ENCODE peak calls at places on chromosomes 6 and 20, in eight cellular contexts. B is ovary; L is heart right ventricle; C is keratinocyte; O is CD8-positive, alpha-beta T cell; Y is cardiac muscle cell; H is brain microvascular endothelial cell; T is neural progenitor cell. W is an unnamed sample. For H3K27me3, the result is how much of the 10 kb centered on the place peaks cover.

GRCh38 chr6:139431602-139431956 is 57.1 kb upstream of the CITED2 start:
- DNase-seq in B (no peak), L (no peak), H (no peak), C (no peak), T (no peak), O (no peak), Y (no peak), W (no peak)

GRCh38 chr6:63821442-63821841 is 185.8 kb downstream of the PHF3 start:
- DNase-seq in B (no peak), O (no peak), H (no peak), Y (no peak), L (no peak), C (no peak), T (no peak), W (no peak)

GRCh38 chr6:142944126-142945066 is 580 bp downstream of the HIVEP2 start:
- DNase-seq in Y (peak), H (peak), C (no peak), T (peak), L (peak), B (peak), O (peak), W (peak)

GRCh38 chr20:34249291-34249690 is 8.1 kb downstream of the ASIP start:
- DNase-seq in L (no peak), C (no peak), Y (no peak), O (no peak), T (no peak), H (peak), B (no peak), W (no peak)

GRCh38 chr6:101614774-101615173 is 221.3 kb downstream of the GRIK2 start:
- DNase-seq in B (no peak), C (peak), T (peak), H (peak), Y (no peak), O (no peak), L (no peak), W (no peak)

GRCh38 chr6:6199678-6200077 is 120.8 kb downstream of the F13A1 start:
- DNase-seq in L (no peak), T (no peak), Y (no peak), H (no peak), O (no peak), C (no peak), B (no peak), W (no peak)

GRCh38 chr20:11047559-11047958 is 373.8 kb upstream of the JAG1 start:
- DNase-seq in T (no peak), O (no peak), B (no peak), C (peak), Y (no peak), L (no peak), H (no peak), W (no peak)

GRCh38 chr20:23294166-23294565 is 56.4 kb upstream of the NXT1 start:
- DNase-seq in O (no peak), H (no peak), L (no peak), Y (no peak), T (no peak), C (no peak), B (no peak), W (no peak)

GRCh38 chr6:115545410-115545986 is 515.2 kb downstream of the FRK start:
- DNase-seq in H (no peak), T (peak), L (peak), Y (peak), B (no peak), C (no peak), O (no peak), W (no peak)

GRCh38 chr6:17858576-17858975 is 128.9 kb downstream of the KIF13A start:
- DNase-seq in C (no peak), Y (no peak), L (no peak), O (no peak), B (no peak), H (no peak), T (no peak), W (peak)

GRCh38 chr6:111743859-111744692 is 129.2 kb downstream of the FYN start:
- DNase-seq in Y (no peak), L (peak), O (no peak), C (no peak), B (no peak), T (no peak), H (peak), W (no peak)

GRCh38 chr6:75419980-75420379 is 73.6 kb downstream of the FILIP1 start:
- DNase-seq in H (no peak), L (no peak), T (no peak), B (no peak), C (no peak), Y (no peak), O (no peak), W (no peak)

GRCh38 chr6:45586216-45587171 is 208.8 kb upstream of the SUPT3H start:
- DNase-seq in C (peak), Y (no peak), T (peak), B (no peak), H (no peak), O (peak), L (no peak), W (peak)

GRCh38 chr6:154542747-154543146 is 32.3 kb upstream of the CNKSR3 start:
- DNase-seq in Y (no peak), H (no peak), T (peak), O (no peak), C (no peak), B (no peak), L (no peak), W (no peak)

GRCh38 chr20:32743237-32744112 is at the start of gene COMMD7:
- DNase-seq in C (no peak), T (peak), Y (peak), H (peak), L (peak), O (peak), B (peak), W (peak)

GRCh38 chr6:106173480-106173879 is 87.3 kb downstream of the PRDM1 start:
- DNase-seq in C (no peak), H (no peak), O (no peak), T (no peak), B (no peak), L (no peak), Y (no peak), W (no peak)

GRCh38 chr20:19901226-19901625 is 115.9 kb upstream of the NAA20 start:
- DNase-seq in B (no peak), Y (no peak), T (no peak), C (no peak), O (no peak), H (no peak), L (no peak), W (no peak)

GRCh38 chr6:138926579-138926978 is 61.5 kb downstream of the REPS1 start:
- DNase-seq in Y (no peak), C (no peak), O (no peak), H (no peak), T (no peak), L (no peak), B (no peak), W (no peak)

GRCh38 chr6:33430991-33431879 is 11.4 kb downstream of the SYNGAP1 start:
- DNase-seq in C (no peak), L (peak), Y (peak), T (peak), B (peak), O (peak), H (peak), W (peak)

GRCh38 chr6:127566671-127567070 is 10.3 kb upstream of the C6orf58 start:
- DNase-seq in B (no peak), Y (no peak), T (no peak), H (no peak), O (no peak), C (no peak), L (no peak), W (no peak)

GRCh38 chr6:3438190-3439167 is 18.4 kb downstream of the SLC22A23 start:
- DNase-seq in L (no peak), O (no peak), T (no peak), B (no peak), H (peak), Y (no peak), C (no peak), W (no peak)

GRCh38 chr6:31143148-31143547 is 4.3 kb upstream of the PSORS1C2 start:
- DNase-seq in L (peak), T (peak), C (no peak), H (peak), B (no peak), O (no peak), Y (peak), W (no peak)

GRCh38 chr20:54502179-54502578 is 26.8 kb downstream of the DOK5 start:
- DNase-seq in C (no peak), L (no peak), T (no peak), B (no peak), O (no peak), H (no peak), Y (no peak), W (no peak)

GRCh38 chr20:36183155-36183944 is 28.8 kb downstream of the EPB41L1 start:
- DNase-seq in O (no peak), C (no peak), H (no peak), B (no peak), Y (no peak), L (no peak), T (no peak), W (no peak)

GRCh38 chr20:59776626-59777320 is 156.7 kb downstream of the SYCP2 start:
- DNase-seq in C (no peak), L (no peak), O (peak), B (no peak), H (no peak), T (no peak), Y (no peak), W (no peak)

GRCh38 chr6:1426416-1426815 is 37.0 kb downstream of the FOXF2 start:
- DNase-seq in C (no peak), B (no peak), Y (no peak), O (no peak), T (no peak), H (no peak), L (no peak), W (no peak)

GRCh38 chr6:45473121-45473967 is 95.6 kb upstream of the SUPT3H start:
- DNase-seq in Y (no peak), T (no peak), B (no peak), C (no peak), L (no peak), H (no peak), O (no peak), W (peak)

GRCh38 chr6:130164251-130164650 is 58.5 kb downstream of the SAMD3 start:
- DNase-seq in L (no peak), H (no peak), T (no peak), C (no peak), O (no peak), B (no peak), Y (no peak), W (no peak)

GRCh38 chr20:48909910-48910309 is 11.6 kb upstream of the ARFGEF2 start:
- DNase-seq in O (no peak), Y (no peak), B (no peak), H (no peak), T (no peak), L (no peak), C (no peak), W (no peak)

GRCh38 chr20:57124800-57125399 is 141.5 kb downstream of the BMP7 start:
- DNase-seq in Y (no peak), O (no peak), H (no peak), C (no peak), B (no peak), L (no peak), T (no peak), W (no peak)

GRCh38 chr6:41586564-41586963 is 40.4 kb downstream of the FOXP4 start:
- DNase-seq in T (no peak), O (no peak), H (no peak), Y (no peak), B (no peak), L (no peak), C (no peak), W (no peak)

GRCh38 chr6:39143238-39143930 is 28.4 kb upstream of the SAYSD1 start:
- DNase-seq in C (no peak), O (peak), L (no peak), T (no peak), B (no peak), H (no peak), Y (no peak), W (no peak)

GRCh38 chr6:43076093-43076927 is at the start of gene PTK7:
- DNase-seq in Y (peak), T (peak), H (peak), C (no peak), L (peak), O (no peak), B (peak), W (peak)

GRCh38 chr6:39342692-39343460 is 20.4 kb upstream of the KCNK16 start:
- DNase-seq in T (no peak), O (no peak), Y (no peak), C (no peak), B (peak), H (no peak), L (no peak), W (no peak)

GRCh38 chr6:108116781-108117426 is 42.4 kb upstream of the OSTM1 start:
- DNase-seq in C (no peak), O (no peak), H (no peak), L (no peak), Y (no peak), B (no peak), T (peak), W (no peak)

GRCh38 chr6:108115598-108116058 is 41.1 kb upstream of the OSTM1 start:
- DNase-seq in O (no peak), B (no peak), L (no peak), C (no peak), Y (peak), T (peak), H (no peak), W (peak)

GRCh38 chr6:108117427-108118358 is 43.2 kb upstream of the OSTM1 start:
- DNase-seq in Y (peak), O (peak), T (peak), H (no peak), C (no peak), B (no peak), L (no peak), W (no peak)

GRCh38 chr6:108114861-108115597 is 40.5 kb upstream of the OSTM1 start:
- DNase-seq in L (peak), H (peak), T (peak), C (no peak), O (peak), B (peak), Y (peak), W (peak)

DNA sequence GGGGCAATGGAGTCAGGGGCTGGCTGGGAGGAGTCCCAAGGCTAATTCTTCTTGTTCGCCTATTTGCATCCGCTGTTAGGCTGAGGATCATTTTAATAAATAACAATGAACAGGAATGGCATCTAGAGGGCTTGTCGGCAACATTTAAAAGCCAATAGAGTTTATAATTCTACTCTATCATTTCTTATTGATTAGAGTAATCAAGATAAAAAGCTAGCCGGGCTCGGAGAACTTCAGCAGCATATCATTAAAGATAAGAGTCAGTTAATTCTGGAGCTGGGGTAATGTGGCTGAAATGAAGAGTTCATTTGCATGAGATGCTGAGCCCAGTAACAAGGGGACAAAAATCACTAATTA is 41.9 kb upstream of the OSTM1 start:
- DNase-seq in C (no peak), O (no peak), H (no peak), Y (no peak), T (no peak), L (no peak), B (no peak), W (no peak)
- H3K27me3 ChIP-seq in C (half or more), O (under half), H (half or more), Y (half or more), T (half or more), L (half or more), B (under half), W (under half)

DNA sequence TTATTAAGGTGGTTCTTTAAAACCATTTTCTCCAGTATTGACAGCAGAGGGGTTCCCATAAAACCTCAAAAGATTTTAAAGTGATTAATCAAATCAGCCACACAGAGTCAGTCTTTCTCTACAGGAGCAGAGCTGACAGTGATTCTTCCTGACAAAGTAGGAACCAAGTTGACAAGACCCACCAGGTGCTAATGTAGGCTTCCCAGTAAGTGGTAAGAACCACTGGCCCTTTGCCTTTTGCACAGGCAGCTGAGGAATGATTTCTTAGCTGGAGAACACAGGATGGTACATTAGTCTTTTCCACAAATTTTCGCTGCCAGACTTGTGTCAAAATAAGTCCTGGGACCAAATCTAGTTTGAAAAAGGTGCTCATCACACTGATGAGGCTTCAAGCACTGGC is 95.8 kb downstream of the ARMC2 start:
- DNase-seq in H (no peak), C (no peak), L (no peak), Y (no peak), B (no peak), O (no peak), T (no peak), W (no peak)
- H3K27ac ChIP-seq in H (peak), C (peak), L (peak), Y (no peak), B (peak), O (no peak), T (no peak), W (peak)

DNA sequence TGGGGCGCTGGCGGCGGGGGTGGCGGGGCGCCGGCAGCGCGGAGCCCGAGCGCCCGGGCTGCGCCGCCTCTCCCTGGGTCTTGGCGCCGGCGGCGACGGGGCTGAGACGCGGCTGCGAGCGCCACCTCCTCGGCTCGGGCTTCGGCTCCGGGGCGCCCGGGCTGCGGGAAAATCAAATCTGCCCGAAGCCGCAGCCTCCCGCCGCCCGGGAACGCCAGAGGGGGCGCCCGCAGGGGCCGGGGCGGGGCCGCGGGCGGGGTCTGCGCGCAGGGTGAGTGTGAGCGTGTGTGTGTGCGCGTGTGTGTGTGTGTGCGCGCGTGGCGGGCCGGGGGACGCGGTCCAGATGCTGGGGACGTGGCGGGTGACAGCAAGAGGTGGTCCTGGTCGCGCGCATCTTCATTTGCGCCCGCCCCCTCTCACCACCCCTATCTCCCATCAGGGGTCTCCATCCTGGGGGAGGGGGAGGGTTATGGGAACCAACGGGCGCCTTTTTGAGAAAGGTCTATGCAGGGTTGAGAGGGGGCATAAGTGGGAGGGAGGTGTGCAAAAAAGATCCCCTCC is 655 bp upstream of the CPNE5 start:
- DNase-seq in B (peak), T (peak), O (no peak), H (no peak), L (peak), Y (peak), C (no peak), W (no peak)
- H3K27me3 ChIP-seq in B (under half), T (half or more), O (under half), H (under half), L (under half), Y (under half), C (half or more), W (under half)

GRCh38 chr6:32183030-32183429 is 1.0 kb downstream of the AGER start:
- DNase-seq in O (no peak), H (no peak), Y (no peak), T (no peak), B (no peak), C (no peak), L (no peak), W (no peak)
- H3K27ac ChIP-seq in O (no peak), H (no peak), Y (peak), T (peak), B (peak), C (no peak), L (peak), W (peak)

DNA sequence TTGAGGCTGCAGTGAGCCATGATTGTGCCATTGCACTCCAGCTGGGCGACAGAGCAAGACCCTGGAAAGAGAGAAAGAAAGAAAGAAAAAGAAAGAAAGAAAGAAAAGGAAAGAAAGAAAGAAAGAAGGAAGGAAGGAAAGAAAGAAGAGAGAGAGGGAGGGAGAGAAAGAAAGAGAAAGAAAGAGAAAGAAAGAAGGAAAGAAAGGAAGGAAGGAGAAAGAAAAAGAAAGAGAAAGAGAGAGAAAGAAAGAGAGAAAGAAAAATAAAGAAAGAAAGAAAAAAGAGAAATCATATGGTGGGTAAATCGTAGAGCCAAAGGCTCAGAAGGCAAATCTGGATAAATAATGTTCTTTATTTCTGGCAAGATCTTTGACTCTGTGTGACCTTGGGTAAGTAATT is 53.4 kb downstream of the CD40 start:
- DNase-seq in T (no peak), H (no peak), Y (no peak), L (no peak), B (no peak), C (no peak), O (no peak), W (no peak)
- H3K27me3 ChIP-seq in T (half or more), H (under half), Y (under half), L (under half), B (under half), C (under half), O (under half), W (under half)